ENCODE peak calls at places on chromosomes 16 and 17, in four cellular contexts. D is GM12878, V is K562, J is HepG2. Q is an unnamed sample. For H3K4me1 and H4K20me1, the result is how much of the 10 kb centered on the place peaks cover.

GRCh38 chr16:795580-796229 is 4.8 kb downstream of the GNG13 start:
- DNase-seq in V (no peak), D (no peak), J (no peak), Q (no peak)

GRCh38 chr16:4689864-4690704 is 3.3 kb upstream of the NUDT16L1 start:
- DNase-seq in V (no peak), J (no peak), D (no peak), Q (no peak)

GRCh38 chr16:50763211-50763610 is 21.3 kb downstream of the CYLD start:
- DNase-seq in J (no peak), V (no peak), D (no peak), Q (no peak)

GRCh38 chr16:69321080-69321479 is 9.3 kb downstream of the PDF start:
- DNase-seq in V (no peak), D (no peak), J (no peak), Q (no peak)

GRCh38 chr17:59842901-59843652 is 49.7 kb downstream of the TUBD1 start:
- DNase-seq in V (peak), D (peak), J (peak), Q (peak)

GRCh38 chr16:84084570-84085270 is 32.0 kb downstream of the MBTPS1 start:
- DNase-seq in D (peak), V (peak), J (peak), Q (peak)

GRCh38 chr17:72976971-72977767 is 115.3 kb downstream of the SLC39A11 start:
- DNase-seq in D (peak), V (peak), J (no peak), Q (no peak)

GRCh38 chr17:7308625-7309433 is 1.4 kb downstream of the EIF5A start:
- DNase-seq in D (peak), V (peak), J (peak), Q (peak)

GRCh38 chr17:82838386-82839063 is 1.3 kb downstream of the ZNF750 start:
- DNase-seq in V (no peak), D (no peak), J (peak), Q (no peak)

GRCh38 chr16:26598061-26598460 is 468.7 kb upstream of the C16orf82 start:
- DNase-seq in V (peak), J (no peak), D (no peak), Q (no peak)

GRCh38 chr16:5041604-5042133 is 7.9 kb upstream of the NAGPA start:
- DNase-seq in J (no peak), V (no peak), D (peak), Q (no peak)

GRCh38 chr17:9444687-9445086 is 130.9 kb downstream of the STX8 start:
- DNase-seq in J (peak), D (no peak), V (no peak), Q (no peak)

GRCh38 chr17:55411463-55411855 is 10.2 kb downstream of the MMD start:
- DNase-seq in V (no peak), J (no peak), D (no peak), Q (no peak)

GRCh38 chr16:55018881-55019280 is 88.2 kb downstream of the IRX5 start:
- DNase-seq in V (no peak), J (no peak), D (no peak), Q (no peak)

GRCh38 chr16:83015871-83016270 is 389.1 kb downstream of the CDH13 start:
- DNase-seq in J (no peak), D (no peak), V (no peak), Q (no peak)

GRCh38 chr16:22628994-22629393 is 118.3 kb downstream of the NPIPB5 start:
- DNase-seq in D (no peak), J (no peak), V (no peak), Q (no peak)

GRCh38 chr16:22631264-22631663 is 120.6 kb downstream of the NPIPB5 start:
- DNase-seq in D (no peak), J (no peak), V (no peak), Q (no peak)

GRCh38 chr16:22633280-22633679 is 122.6 kb downstream of the NPIPB5 start:
- DNase-seq in D (no peak), V (peak), J (no peak), Q (no peak)

GRCh38 chr16:22632621-22633020 is 121.9 kb downstream of the NPIPB5 start:
- DNase-seq in V (no peak), D (no peak), J (no peak), Q (no peak)

DNA sequence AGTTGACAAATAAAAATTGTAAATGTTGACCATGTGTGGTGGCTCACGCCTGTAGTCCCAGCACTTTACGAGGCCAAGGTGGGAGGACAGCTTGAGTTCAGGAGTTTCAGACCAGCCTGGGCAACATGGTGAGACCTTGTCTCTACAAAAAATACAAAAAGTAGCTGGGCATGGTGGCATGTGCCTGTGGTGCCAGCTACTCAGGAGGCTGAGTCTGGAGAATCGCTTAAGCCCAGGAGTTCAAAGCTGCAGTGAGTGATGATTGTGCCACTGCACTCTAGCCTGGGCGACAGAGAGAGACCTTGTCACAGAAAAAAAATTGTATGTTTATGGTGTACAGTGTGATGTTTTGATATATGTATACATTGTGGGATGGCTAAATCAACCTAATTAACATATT is 119.6 kb downstream of the NPIPB5 start:
- DNase-seq in V (no peak), D (no peak), J (no peak), Q (no peak)
- TF ChIP-seq JUNB in V (no peak), D (no peak), J (no peak), Q (no peak)

DNA sequence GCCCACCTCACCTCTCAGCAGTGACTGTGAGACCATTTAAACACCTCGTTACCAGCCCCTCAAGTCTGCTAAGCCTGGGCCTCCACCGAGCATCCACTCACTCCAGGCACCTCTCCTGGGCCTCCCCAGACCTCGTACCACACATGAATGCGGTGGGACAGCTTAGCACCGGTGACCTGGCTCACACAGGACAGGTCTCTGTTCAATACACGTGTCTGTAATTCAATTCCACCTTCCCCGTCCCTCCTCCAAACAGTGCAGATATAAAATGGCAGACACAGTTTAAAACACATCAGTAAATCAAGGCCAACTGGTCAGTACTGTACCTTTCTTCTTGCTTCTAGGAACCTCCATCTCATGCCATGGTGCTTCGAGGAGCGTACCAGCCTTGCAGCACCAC is 73.9 kb downstream of the ZNF778 start:
- DNase-seq in J (no peak), D (no peak), V (no peak), Q (no peak)
- H3K4me1 ChIP-seq in J (under half), D (under half), V (under half), Q (half or more)

GRCh38 chr17:37500378-37500777 is 10.7 kb downstream of the DUSP14 start:
- DNase-seq in J (no peak), D (no peak), V (no peak), Q (no peak)
- H4K20me1 ChIP-seq in J (under half), D (under half), V (under half), Q (under half)

DNA sequence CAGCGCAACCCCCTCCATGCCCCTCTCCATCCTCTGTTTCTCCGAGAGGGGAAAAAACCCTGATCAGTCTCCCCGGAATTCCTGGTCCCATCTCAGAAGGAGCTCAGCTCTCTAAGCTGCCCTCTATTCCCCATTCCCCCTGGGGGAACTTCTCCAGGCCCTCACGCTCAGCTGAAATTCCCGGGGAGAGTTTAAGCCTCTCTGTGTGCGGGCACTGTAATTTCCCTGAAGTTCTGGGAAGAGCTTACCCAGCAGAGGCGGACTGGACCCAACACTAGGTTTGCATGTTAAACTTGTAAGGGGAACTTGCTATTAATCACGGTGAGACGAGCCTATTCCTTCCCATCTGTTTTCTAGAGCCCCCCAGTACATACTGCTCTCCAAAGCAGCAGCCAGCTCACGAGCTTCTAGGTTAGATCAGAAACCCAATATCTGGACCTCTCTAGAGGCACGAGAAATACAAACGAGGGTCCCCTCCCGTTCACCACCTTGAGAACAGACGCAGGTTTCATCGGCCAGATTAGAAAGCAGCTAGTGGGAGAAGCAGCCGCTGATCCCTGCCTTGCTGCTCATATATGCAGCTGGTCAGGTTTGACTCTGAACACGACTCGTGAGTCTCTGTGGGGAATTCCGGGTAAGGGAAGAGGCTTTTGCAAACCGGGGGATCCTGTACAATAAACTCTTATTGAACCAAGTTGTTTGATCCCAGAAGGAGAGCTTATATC is 1.4 kb downstream of the VAT1L start:
- DNase-seq in V (no peak), D (no peak), J (no peak), Q (peak)
- TF ChIP-seq JUNB in V (no peak), D (no peak), J (no peak), Q (no peak)

Q was measured in GM23338.